ENCODE peak calls at places on chromosomes 11 and 22, in seven cellular contexts. One of them, this sample, is unnamed.

GRCh38 chr11:115581871-115582639 is 77.8 kb upstream of the CADM1 start:
- DNase-seq in RPMI8226: peak
- DNase-seq in fibroblast of villous mesenchyme: peak
- DNase-seq in activated CD4-positive, CD25-positive, alpha-beta regulatory T cell treated with anti-CD3 and anti-CD28 coated beads, Interleukin-2, amount 50 U/mL, for 72 hours: no peak
- DNase-seq in adipocyte: peak
- DNase-seq in glomerular endothelial cell: no peak
- DNase-seq in cardiac muscle cell: peak
- DNase-seq in this sample: no peak

GRCh38 chr22:31056986-31057599 is 24.0 kb upstream of the SMTN start:
- DNase-seq in RPMI8226: no peak
- DNase-seq in fibroblast of villous mesenchyme: peak
- DNase-seq in glomerular endothelial cell: no peak
- DNase-seq in cardiac muscle cell: no peak
- DNase-seq in adipocyte: no peak
- DNase-seq in activated CD4-positive, CD25-positive, alpha-beta regulatory T cell treated with anti-CD3 and anti-CD28 coated beads, Interleukin-2, amount 50 U/mL, for 72 hours: no peak
- DNase-seq in this sample: no peak

GRCh38 chr22:22768885-22769284 is 118.7 kb upstream of the IGLL5 start:
- DNase-seq in adipocyte: no peak
- DNase-seq in cardiac muscle cell: no peak
- DNase-seq in fibroblast of villous mesenchyme: no peak
- DNase-seq in activated CD4-positive, CD25-positive, alpha-beta regulatory T cell treated with anti-CD3 and anti-CD28 coated beads, Interleukin-2, amount 50 U/mL, for 72 hours: no peak
- DNase-seq in RPMI8226: no peak
- DNase-seq in glomerular endothelial cell: no peak
- DNase-seq in this sample: no peak

GRCh38 chr11:64553554-64554201 is 37.3 kb upstream of the SLC22A12 start:
- DNase-seq in fibroblast of villous mesenchyme: peak
- DNase-seq in activated CD4-positive, CD25-positive, alpha-beta regulatory T cell treated with anti-CD3 and anti-CD28 coated beads, Interleukin-2, amount 50 U/mL, for 72 hours: peak
- DNase-seq in adipocyte: peak
- DNase-seq in RPMI8226: peak
- DNase-seq in glomerular endothelial cell: no peak
- DNase-seq in cardiac muscle cell: peak
- DNase-seq in this sample: peak

GRCh38 chr22:35266277-35266676 is 9.0 kb downstream of the HMGXB4 start:
- DNase-seq in adipocyte: no peak
- DNase-seq in RPMI8226: no peak
- DNase-seq in activated CD4-positive, CD25-positive, alpha-beta regulatory T cell treated with anti-CD3 and anti-CD28 coated beads, Interleukin-2, amount 50 U/mL, for 72 hours: no peak
- DNase-seq in cardiac muscle cell: no peak
- DNase-seq in fibroblast of villous mesenchyme: no peak
- DNase-seq in glomerular endothelial cell: no peak
- DNase-seq in this sample: no peak

GRCh38 chr11:116175707-116176106 is 597.1 kb downstream of the BUD13 start:
- DNase-seq in fibroblast of villous mesenchyme: no peak
- DNase-seq in cardiac muscle cell: no peak
- DNase-seq in activated CD4-positive, CD25-positive, alpha-beta regulatory T cell treated with anti-CD3 and anti-CD28 coated beads, Interleukin-2, amount 50 U/mL, for 72 hours: no peak
- DNase-seq in glomerular endothelial cell: no peak
- DNase-seq in RPMI8226: no peak
- DNase-seq in adipocyte: no peak
- DNase-seq in this sample: no peak

GRCh38 chr22:37427128-37427710 is at the start of gene ELFN2:
- DNase-seq in glomerular endothelial cell: no peak
- DNase-seq in fibroblast of villous mesenchyme: peak
- DNase-seq in RPMI8226: peak
- DNase-seq in activated CD4-positive, CD25-positive, alpha-beta regulatory T cell treated with anti-CD3 and anti-CD28 coated beads, Interleukin-2, amount 50 U/mL, for 72 hours: no peak
- DNase-seq in cardiac muscle cell: peak
- DNase-seq in adipocyte: peak
- DNase-seq in this sample: no peak

GRCh38 chr22:49138250-49138790 is 689.4 kb downstream of the BRD1 start:
- DNase-seq in cardiac muscle cell: no peak
- DNase-seq in adipocyte: no peak
- DNase-seq in RPMI8226: no peak
- DNase-seq in activated CD4-positive, CD25-positive, alpha-beta regulatory T cell treated with anti-CD3 and anti-CD28 coated beads, Interleukin-2, amount 50 U/mL, for 72 hours: no peak
- DNase-seq in glomerular endothelial cell: no peak
- DNase-seq in fibroblast of villous mesenchyme: no peak
- DNase-seq in this sample: no peak

GRCh38 chr11:104093426-104094280 is 57.2 kb downstream of the DDI1 start:
- DNase-seq in adipocyte: peak
- DNase-seq in RPMI8226: no peak
- DNase-seq in glomerular endothelial cell: no peak
- DNase-seq in activated CD4-positive, CD25-positive, alpha-beta regulatory T cell treated with anti-CD3 and anti-CD28 coated beads, Interleukin-2, amount 50 U/mL, for 72 hours: no peak
- DNase-seq in cardiac muscle cell: no peak
- DNase-seq in fibroblast of villous mesenchyme: no peak
- DNase-seq in this sample: no peak

GRCh38 chr22:29167032-29167911 is 38.4 kb upstream of the EMID1 start:
- DNase-seq in cardiac muscle cell: no peak
- DNase-seq in adipocyte: no peak
- DNase-seq in glomerular endothelial cell: no peak
- DNase-seq in fibroblast of villous mesenchyme: no peak
- DNase-seq in RPMI8226: peak
- DNase-seq in activated CD4-positive, CD25-positive, alpha-beta regulatory T cell treated with anti-CD3 and anti-CD28 coated beads, Interleukin-2, amount 50 U/mL, for 72 hours: peak
- DNase-seq in this sample: peak

GRCh38 chr11:6611092-6612007 is 666 bp downstream of the TAF10 start:
- DNase-seq in cardiac muscle cell: no peak
- DNase-seq in fibroblast of villous mesenchyme: peak
- DNase-seq in RPMI8226: peak
- DNase-seq in glomerular endothelial cell: no peak
- DNase-seq in adipocyte: peak
- DNase-seq in activated CD4-positive, CD25-positive, alpha-beta regulatory T cell treated with anti-CD3 and anti-CD28 coated beads, Interleukin-2, amount 50 U/mL, for 72 hours: no peak
- DNase-seq in this sample: no peak

GRCh38 chr11:134554861-134555260 is 142.8 kb upstream of the B3GAT1 start:
- DNase-seq in adipocyte: no peak
- DNase-seq in glomerular endothelial cell: no peak
- DNase-seq in activated CD4-positive, CD25-positive, alpha-beta regulatory T cell treated with anti-CD3 and anti-CD28 coated beads, Interleukin-2, amount 50 U/mL, for 72 hours: no peak
- DNase-seq in RPMI8226: no peak
- DNase-seq in fibroblast of villous mesenchyme: no peak
- DNase-seq in cardiac muscle cell: no peak
- DNase-seq in this sample: no peak

GRCh38 chr11:35323076-35323868 is 96.1 kb downstream of the SLC1A2 start:
- DNase-seq in glomerular endothelial cell: no peak
- DNase-seq in adipocyte: peak
- DNase-seq in RPMI8226: no peak
- DNase-seq in fibroblast of villous mesenchyme: no peak
- DNase-seq in cardiac muscle cell: no peak
- DNase-seq in activated CD4-positive, CD25-positive, alpha-beta regulatory T cell treated with anti-CD3 and anti-CD28 coated beads, Interleukin-2, amount 50 U/mL, for 72 hours: no peak
- DNase-seq in this sample: no peak

GRCh38 chr11:119299416-119299815 is 17.5 kb downstream of the MCAM start:
- DNase-seq in cardiac muscle cell: no peak
- DNase-seq in glomerular endothelial cell: no peak
- DNase-seq in RPMI8226: no peak
- DNase-seq in adipocyte: no peak
- DNase-seq in activated CD4-positive, CD25-positive, alpha-beta regulatory T cell treated with anti-CD3 and anti-CD28 coated beads, Interleukin-2, amount 50 U/mL, for 72 hours: no peak
- DNase-seq in fibroblast of villous mesenchyme: no peak
- DNase-seq in this sample: no peak